ENCODE peak calls at places on chromosomes 2 and 18, in eight cellular contexts. R, N, W, X, E, O, U and Q are unnamed samples.

GRCh38 chr2:24334245-24334633 is 26.1 kb downstream of the ITSN2 start:
- DNase-seq in R (no peak), N (no peak), W (peak; percentile 63), X (no peak), E (no peak), O (no peak), U (no peak), Q (no peak)

GRCh38 chr2:173568054-173568453 is 213.4 kb downstream of the CDCA7 start:
- DNase-seq in R (peak; percentile 56), N (peak; percentile 73), W (peak; percentile 2), X (no peak), E (no peak), O (no peak), U (no peak), Q (peak; percentile 43)

GRCh38 chr2:20509766-20510490 is 63.1 kb downstream of the RHOB start:
- DNase-seq in R (no peak), N (peak; percentile 83), W (no peak), X (no peak), E (peak; percentile 87), O (peak; percentile 71), U (no peak), Q (peak; percentile 78)

GRCh38 chr2:2516386-2516785 is 185.3 kb upstream of the MYT1L start:
- DNase-seq in R (no peak), N (no peak), W (no peak), X (no peak), E (no peak), O (no peak), U (no peak), Q (no peak)

GRCh38 chr18:78603102-78603501 is 376.5 kb upstream of the SALL3 start:
- DNase-seq in R (no peak), N (no peak), W (no peak), X (no peak), E (no peak), O (no peak), U (no peak), Q (no peak)

GRCh38 chr2:88638743-88639142 is 11.5 kb upstream of the EIF2AK3 start:
- DNase-seq in R (no peak), N (no peak), W (no peak), X (no peak), E (peak; percentile 28), O (no peak), U (no peak), Q (no peak)

GRCh38 chr2:120867290-120868231 is 131.9 kb downstream of the GLI2 start:
- DNase-seq in R (peak; percentile 31), N (peak; percentile 64), W (no peak), X (no peak), E (peak; percentile 76), O (peak; percentile 63), U (no peak), Q (peak; percentile 49)

GRCh38 chr2:82735336-82735735 is 1723.7 kb downstream of the SUCLG1 start:
- DNase-seq in R (no peak), N (no peak), W (no peak), X (no peak), E (no peak), O (no peak), U (no peak), Q (no peak)

GRCh38 chr2:70081221-70081620 is 6.1 kb upstream of the PCBP1 start:
- DNase-seq in R (no peak), N (no peak), W (no peak), X (no peak), E (no peak), O (no peak), U (no peak), Q (no peak)

GRCh38 chr2:109005686-109006204 is 16.7 kb upstream of the EDAR start:
- DNase-seq in R (no peak), N (no peak), W (no peak), X (no peak), E (no peak), O (no peak), U (no peak), Q (no peak)

GRCh38 chr2:219495531-219496122 is 3.1 kb upstream of the GMPPA start:
- DNase-seq in R (peak; percentile 79), N (peak; percentile 78), W (peak; percentile 32), X (no peak), E (peak; percentile 73), O (peak; percentile 62), U (peak; percentile 83), Q (peak; percentile 65)

GRCh38 chr2:224882291-224883171 is 159.7 kb downstream of the DOCK10 start:
- DNase-seq in R (no peak), N (no peak), W (peak; percentile 85), X (peak; percentile 7), E (peak; percentile 61), O (no peak), U (no peak), Q (no peak)

GRCh38 chr2:142112648-142113278 is 18.1 kb downstream of the LRP1B start:
- DNase-seq in R (no peak), N (peak; percentile 10), W (peak; percentile 24), X (no peak), E (peak; percentile 5), O (no peak), U (no peak), Q (no peak)

GRCh38 chr2:96856776-96857673 is 791 bp downstream of the ANKRD39 start:
- DNase-seq in R (no peak), N (no peak), W (no peak), X (no peak), E (no peak), O (no peak), U (peak; percentile 81), Q (peak; percentile 58)

GRCh38 chr2:9993490-9994165 is 42.1 kb downstream of the GRHL1 start:
- DNase-seq in R (no peak), N (no peak), W (no peak), X (no peak), E (no peak), O (no peak), U (no peak), Q (no peak)

GRCh38 chr2:30336978-30337841 is 105.9 kb downstream of the LBH start:
- DNase-seq in R (no peak), N (no peak), W (no peak), X (no peak), E (no peak), O (no peak), U (peak; percentile 90), Q (no peak)

GRCh38 chr18:79964330-79965118 is at the start of gene HSBP1L1:
- DNase-seq in R (peak; percentile 60), N (peak; percentile 82), W (no peak), X (no peak), E (peak; percentile 48), O (peak; percentile 87), U (peak; percentile 38), Q (peak; percentile 77)
- TF ChIP-seq CTCF in R (no peak), N (no peak), W (no peak), X (peak; percentile 39), E (peak; percentile 60), O (no peak), U (peak; percentile 21), Q (peak; percentile 35)

GRCh38 chr2:160835166-160835565 is 325.1 kb upstream of the TANK start:
- DNase-seq in R (no peak), N (no peak), W (no peak), X (no peak), E (no peak), O (no peak), U (no peak), Q (no peak)

GRCh38 chr2:160838100-160838499 is 322.1 kb upstream of the TANK start:
- DNase-seq in R (no peak), N (no peak), W (no peak), X (no peak), E (no peak), O (no peak), U (no peak), Q (no peak)

GRCh38 chr2:160837416-160837815 is 322.8 kb upstream of the TANK start:
- DNase-seq in R (no peak), N (no peak), W (no peak), X (no peak), E (no peak), O (no peak), U (no peak), Q (no peak)

GRCh38 chr2:160836755-160837154 is 323.5 kb upstream of the TANK start:
- DNase-seq in R (no peak), N (peak; percentile 8), W (peak; percentile 89), X (no peak), E (peak; percentile 67), O (no peak), U (no peak), Q (no peak)

GRCh38 chr2:160838691-160839090 is 321.5 kb upstream of the TANK start:
- DNase-seq in R (no peak), N (peak; percentile 5), W (no peak), X (no peak), E (no peak), O (no peak), U (no peak), Q (no peak)
- TF ChIP-seq CTCF in R (no peak), N (no peak), W (no peak), X (no peak), E (no peak), O (no peak), U (no peak), Q (no peak)

DNA sequence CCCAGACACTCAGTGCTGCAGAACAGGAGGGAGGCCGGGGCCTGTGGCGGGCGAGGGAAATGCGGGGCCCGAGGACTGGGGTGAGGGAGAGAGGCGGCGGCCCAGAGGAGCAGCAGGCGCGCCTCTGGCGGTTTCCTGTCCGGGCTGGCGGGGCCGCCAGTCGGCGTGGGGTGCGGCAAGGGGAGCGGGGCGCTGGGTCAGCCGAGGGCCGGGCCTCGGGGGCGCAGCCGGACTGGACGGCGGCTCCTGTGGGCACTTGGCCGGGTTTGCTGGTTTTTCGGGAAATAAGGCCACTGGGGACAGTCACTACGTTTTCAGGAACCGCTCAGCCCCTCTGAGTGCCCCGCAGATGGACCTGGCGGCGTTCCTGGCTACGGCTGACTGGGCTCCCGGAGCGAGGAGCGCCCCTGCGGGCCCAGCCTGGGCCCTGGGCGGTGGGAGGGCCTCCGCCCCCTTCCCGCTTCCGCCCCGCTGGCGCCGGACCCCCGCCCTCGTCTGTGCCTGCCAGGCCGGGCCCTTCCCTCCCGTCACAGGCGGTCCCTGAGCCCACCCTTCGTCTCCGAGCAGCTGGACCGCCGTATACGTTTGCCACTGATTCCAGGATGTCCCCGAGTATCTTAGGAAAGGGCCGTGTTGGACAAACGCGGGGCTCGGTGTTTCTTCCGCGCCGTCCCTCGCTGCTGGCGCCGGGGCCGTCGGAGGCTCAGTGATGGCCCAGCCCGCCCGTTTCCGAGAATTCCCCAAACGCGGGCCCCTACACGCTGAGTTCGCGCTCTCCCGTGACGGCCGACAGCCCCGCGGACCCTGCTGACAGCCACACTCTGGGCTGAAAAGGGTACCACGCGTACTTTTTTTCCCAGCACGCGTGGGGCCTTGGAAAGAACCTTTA is 84.6 kb downstream of the FAM210A start:
- DNase-seq in R (peak; percentile 51), N (no peak), W (no peak), X (no peak), E (no peak), O (no peak), U (no peak), Q (no peak)
- TF ChIP-seq CTCF in R (no peak), N (no peak), W (no peak), X (no peak), E (no peak), O (no peak), U (no peak), Q (no peak)

DNA sequence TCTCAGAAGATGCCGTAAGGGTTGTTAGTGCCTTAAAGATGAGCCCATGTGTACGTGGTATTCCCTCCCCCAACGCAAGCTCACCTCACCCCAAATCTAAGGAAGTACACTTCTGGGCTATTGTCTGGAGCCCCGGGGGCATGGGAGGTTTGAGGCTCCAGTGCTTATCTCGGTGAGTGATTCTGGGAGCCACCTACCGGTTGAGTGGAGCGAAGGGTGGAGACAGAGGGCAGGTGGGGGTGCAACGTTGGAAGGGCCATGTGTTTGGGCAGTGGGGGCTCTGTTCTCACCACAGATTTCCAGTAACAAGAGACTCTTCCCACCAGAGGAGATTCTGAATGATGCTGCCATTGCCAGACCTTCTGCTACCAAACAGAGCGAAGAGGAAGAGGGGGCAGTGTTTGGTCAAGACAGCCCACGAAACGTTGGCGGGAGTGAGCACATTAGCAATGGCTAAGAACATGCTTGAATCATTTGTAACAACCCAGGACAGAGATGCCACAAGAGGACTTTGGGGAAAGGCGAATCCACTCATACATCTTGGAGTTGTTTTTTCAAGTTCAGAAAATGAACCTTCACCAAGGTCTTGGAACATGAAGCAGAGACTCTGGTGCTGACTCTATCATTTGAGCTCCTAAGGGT is 38.7 kb downstream of the TWIST2 start:
- DNase-seq in R (no peak), N (no peak), W (no peak), X (no peak), E (no peak), O (no peak), U (no peak), Q (no peak)
- TF ChIP-seq CTCF in R (no peak), N (peak; percentile 15), W (no peak), X (no peak), E (no peak), O (no peak), U (no peak), Q (no peak)